ENCODE peak calls at places on chromosomes 11 and 22, in five cellular contexts. Q is IMR-90, U is type B pancreatic cell, X is progenitor cell of endocrine pancreas, Z is endothelial cell. L is an unnamed sample.

GRCh38 chr22:22730655-22731373 is 86.4 kb downstream of the GGTLC2 start:
- DNase-seq in U (no peak), Z (no peak), Q (no peak), X (no peak), L (no peak)

GRCh38 chr11:24391165-24391564 is 105.7 kb upstream of the LUZP2 start:
- DNase-seq in U (no peak), X (no peak), Z (no peak), Q (peak), L (no peak)

GRCh38 chr11:102138677-102139076 is 28.4 kb downstream of the YAP1 start:
- DNase-seq in Z (no peak), U (no peak), X (no peak), Q (peak), L (no peak)

GRCh38 chr22:46815896-46816721 is 53.7 kb downstream of the TBC1D22A start:
- DNase-seq in Q (peak), Z (no peak), U (no peak), X (no peak), L (no peak)

GRCh38 chr11:105046898-105047579 is 1.9 kb upstream of the CARD16 start:
- DNase-seq in Z (no peak), X (no peak), U (no peak), Q (peak), L (no peak)

GRCh38 chr11:65113361-65113756 is 1.7 kb downstream of the TM7SF2 start:
- DNase-seq in Z (no peak), U (no peak), Q (no peak), X (no peak), L (no peak)

GRCh38 chr11:66071326-66071870 is 1.3 kb downstream of the PACS1 start:
- DNase-seq in U (no peak), Q (no peak), Z (no peak), X (no peak), L (no peak)

GRCh38 chr11:117424781-117425180 is 97.1 kb downstream of the CEP164 start:
- DNase-seq in X (no peak), Q (no peak), U (no peak), Z (no peak), L (no peak)

GRCh38 chr22:29799217-29799680 is 32.1 kb downstream of the UQCR10 start:
- DNase-seq in X (no peak), U (no peak), Z (no peak), Q (peak), L (no peak)

GRCh38 chr22:35399114-35399677 is 744 bp upstream of the MCM5 start:
- DNase-seq in Q (no peak), U (no peak), X (no peak), Z (no peak), L (no peak)

GRCh38 chr11:10351768-10352641 is 47.1 kb downstream of the ADM start:
- DNase-seq in Z (peak), Q (peak), X (peak), U (no peak), L (no peak)

GRCh38 chr11:8281266-8281665 is 17.6 kb upstream of the LMO1 start:
- DNase-seq in Z (no peak), X (no peak), Q (no peak), U (peak), L (no peak)

GRCh38 chr11:3953327-3953726 is 97.9 kb downstream of the STIM1 start:
- DNase-seq in Z (no peak), U (no peak), Q (no peak), X (no peak), L (no peak)

GRCh38 chr22:20395181-20395896 is 1.4 kb downstream of the ZNF74 start:
- DNase-seq in X (no peak), Z (no peak), Q (no peak), U (no peak), L (no peak)

GRCh38 chr11:46537851-46538295 is 56.0 kb downstream of the AMBRA1 start:
- DNase-seq in U (no peak), Z (peak), X (peak), Q (peak), L (peak)

DNA sequence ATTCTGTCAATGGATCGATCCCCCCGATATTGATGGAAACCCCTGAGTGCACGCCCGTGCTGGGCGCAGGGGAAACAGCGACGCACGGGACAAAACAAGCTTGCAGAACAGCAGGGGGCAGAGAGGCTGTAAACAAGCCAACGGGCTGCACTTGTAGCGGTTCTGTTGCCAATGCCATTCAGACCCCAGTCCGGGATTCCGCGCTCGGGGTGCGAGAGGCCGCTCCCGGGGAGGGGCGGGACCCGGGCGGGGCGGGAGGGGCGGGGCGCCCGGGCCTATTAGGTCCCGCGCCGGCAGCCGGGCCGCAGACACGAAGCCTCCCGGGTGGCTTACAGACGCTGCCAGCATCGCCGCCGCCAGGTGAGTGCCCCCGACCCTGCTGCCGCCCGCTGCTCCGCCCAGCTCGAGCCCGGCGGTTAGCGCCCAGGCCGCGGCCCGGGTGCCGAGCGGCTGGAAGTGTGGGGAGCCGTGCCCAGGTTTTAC is at the start of gene BIK:
- DNase-seq in X (peak), Q (no peak), Z (peak), U (no peak), L (peak)
- TF ChIP-seq CTCF in X (peak), Q (peak), Z (no peak), U (peak), L (peak)

DNA sequence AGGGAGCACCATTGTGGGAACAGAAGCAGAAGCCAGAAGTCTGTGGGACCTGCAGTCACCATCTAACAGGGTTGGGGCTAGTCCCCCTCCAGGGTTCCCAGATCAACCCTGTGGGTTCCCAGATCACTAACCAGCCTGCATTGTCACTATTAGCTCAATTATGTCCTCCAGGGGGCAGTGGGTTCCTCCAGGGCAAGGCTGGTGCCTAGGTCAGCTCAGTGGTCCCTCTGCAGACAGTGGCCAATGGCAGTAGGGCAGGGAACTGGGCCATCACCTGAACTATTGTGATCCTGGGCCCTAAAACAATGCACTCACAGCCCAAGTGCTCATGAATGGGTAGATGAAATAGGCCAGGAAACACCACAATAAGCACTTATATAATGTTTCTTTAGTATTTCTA is 18.8 kb upstream of the PRSS23 start:
- DNase-seq in Z (no peak), Q (no peak), U (no peak), X (no peak), L (no peak)
- TF ChIP-seq CTCF in Z (no peak), Q (no peak), U (peak), X (no peak), L (peak)

GRCh38 chr11:2376751-2377451 is at the start of gene CD81:
- DNase-seq in U (no peak), X (peak), Q (peak), Z (peak), L (peak)

GRCh38 chr11:2375341-2375853 is 1.7 kb upstream of the CD81 start:
- DNase-seq in Q (no peak), U (no peak), Z (no peak), X (no peak), L (no peak)

GRCh38 chr11:2374456-2375201 is 2.5 kb upstream of the CD81 start:
- DNase-seq in Z (no peak), Q (no peak), X (no peak), U (no peak), L (no peak)

GRCh38 chr11:2377511-2378443 is 667 bp downstream of the CD81 start:
- DNase-seq in U (no peak), Z (peak), X (peak), Q (peak), L (no peak)

GRCh38 chr11:2375964-2376551 is 1.1 kb upstream of the CD81 start:
- DNase-seq in Q (no peak), X (no peak), U (no peak), Z (no peak), L (no peak)
- TF ChIP-seq CTCF in Q (no peak), X (no peak), U (no peak), Z (no peak), L (no peak)

GRCh38 chr11:22115470-22116037 is 77.3 kb upstream of the ANO5 start:
- DNase-seq in Z (no peak), U (no peak), Q (no peak), X (no peak), L (no peak)
- TF ChIP-seq CTCF in Z (no peak), U (no peak), Q (no peak), X (no peak), L (no peak)

L was measured in natural killer cell.